ENCODE peak calls at places on chromosomes 4 and X, in five cellular contexts. V is CD8-positive, alpha-beta memory T cell; P is stimulated activated naive B cell treated with anti-CD40 and anti-IgM and Interleukin-4, amounts not matched to agents 10 μg/mL and 1 μg/mL and 100 μg/mL, for 72 hours; N is BJ; A is activated CD4-positive, alpha-beta T cell treated with anti-CD3 and anti-CD28 coated beads, Interleukin-2, amount 10 ng/mL, durations not matched to agents 7 days and 5 days. J is an unnamed sample.

GRCh38 chr4:173318648-173319211 is 15.4 kb downstream of the HMGB2 start:
- DNase-seq in V (peak), P (no peak), N (no peak), A (no peak), J (no peak)

GRCh38 chrX:20348139-20348538 is 81.4 kb upstream of the RPS6KA3 start:
- DNase-seq in V (no peak), P (no peak), N (no peak), A (no peak), J (no peak)

GRCh38 chr4:57102050-57102564 is 8.1 kb downstream of the IGFBP7 start:
- DNase-seq in V (no peak), P (no peak), N (peak), A (no peak), J (no peak)

GRCh38 chrX:153209347-153209746 is 30.3 kb downstream of the MAGEA1 start:
- DNase-seq in V (no peak), P (no peak), N (no peak), A (no peak), J (no peak)

GRCh38 chr4:104138154-104138553 is 356.5 kb downstream of the CXXC4 start:
- DNase-seq in V (no peak), P (no peak), N (no peak), A (no peak), J (no peak)

GRCh38 chr4:86892639-86892965 is 380 bp upstream of the C4orf36 start:
- DNase-seq in V (no peak), P (no peak), N (no peak), A (no peak), J (no peak)

GRCh38 chr4:183504930-183505555 is at the start of gene ING2:
- DNase-seq in V (no peak), P (no peak), N (no peak), A (no peak), J (no peak)

GRCh38 chr4:77453911-77454310 is 151.7 kb upstream of the CXCL13 start:
- DNase-seq in V (no peak), P (no peak), N (no peak), A (no peak), J (no peak)

GRCh38 chr4:138959421-138959820 is 56.2 kb upstream of the NOCT start:
- DNase-seq in V (no peak), P (no peak), N (no peak), A (no peak), J (no peak)

GRCh38 chrX:116198810-116199209 is 28.3 kb downstream of the AGTR2 start:
- DNase-seq in V (no peak), P (no peak), N (no peak), A (no peak), J (no peak)

GRCh38 chrX:39204349-39204748 is 403.1 kb downstream of the MID1IP1 start:
- DNase-seq in V (no peak), P (no peak), N (no peak), A (no peak), J (no peak)

GRCh38 chr4:82626251-82626868 is 64.6 kb upstream of the TMEM150C start:
- DNase-seq in V (no peak), P (no peak), N (no peak), A (no peak), J (no peak)

GRCh38 chr4:128716325-128716724 is 93.2 kb upstream of the JADE1 start:
- DNase-seq in V (no peak), P (no peak), N (peak), A (no peak), J (no peak)

GRCh38 chr4:37971202-37971601 is 11.0 kb downstream of the PTTG2 start:
- DNase-seq in V (no peak), P (no peak), N (no peak), A (no peak), J (no peak)

GRCh38 chrX:100363926-100364325 is 46.1 kb downstream of the PCDH19 start:
- DNase-seq in V (no peak), P (no peak), N (no peak), A (no peak), J (no peak)

GRCh38 chr4:83751336-83751949 is 215.5 kb downstream of the GPAT3 start:
- DNase-seq in V (no peak), P (no peak), N (no peak), A (no peak), J (no peak)

GRCh38 chr4:167233523-167234387 is 539 bp downstream of the SPOCK3 start:
- DNase-seq in V (no peak), P (peak), N (no peak), A (no peak), J (no peak)

GRCh38 chr4:82848706-82849105 is 42.2 kb downstream of the SEC31A start:
- DNase-seq in V (no peak), P (no peak), N (no peak), A (no peak), J (no peak)